ENCODE peak calls at places on chromosomes 7 and 10, in eight cellular contexts. A is heart left ventricle, V is cardiac muscle cell, Y is endodermal cell, S is colonic mucosa, X is dorsolateral prefrontal cortex, B is right cardiac atrium, Q is upper lobe of left lung. C is an unnamed sample.

GRCh38 chr10:19629559-19629958 is 186.7 kb upstream of the PLXDC2 start:
- DNase-seq in A (peak), V (peak), Y (peak), S (peak), X (peak), B (peak), Q (peak), C (no peak)

GRCh38 chr7:112781110-112781509 is 9.1 kb downstream of the TMEM168 start:
- DNase-seq in A (no peak), V (no peak), Y (no peak), S (no peak), X (no peak), B (no peak), Q (no peak), C (no peak)

GRCh38 chr7:140403878-140404564 is at the start of gene RAB19:
- DNase-seq in A (no peak), V (peak), Y (peak), S (peak), X (no peak), B (no peak), Q (peak), C (peak)

GRCh38 chr10:13815766-13816165 is 229.0 kb downstream of the PRPF18 start:
- DNase-seq in A (no peak), V (no peak), Y (no peak), S (no peak), X (no peak), B (no peak), Q (no peak), C (no peak)

GRCh38 chr7:141356096-141356495 is 195.1 kb upstream of the AGK start:
- DNase-seq in A (no peak), V (no peak), Y (no peak), S (no peak), X (no peak), B (no peak), Q (no peak), C (no peak)

GRCh38 chr7:16492513-16493062 is 27.1 kb upstream of the SOSTDC1 start:
- DNase-seq in A (no peak), V (no peak), Y (no peak), S (no peak), X (no peak), B (no peak), Q (no peak), C (no peak)

GRCh38 chr7:47411281-47411869 is 170.5 kb downstream of the TNS3 start:
- DNase-seq in A (no peak), V (no peak), Y (peak), S (no peak), X (no peak), B (no peak), Q (no peak), C (no peak)

GRCh38 chr7:80740778-80741545 is 102.5 kb downstream of the CD36 start:
- DNase-seq in A (no peak), V (no peak), Y (no peak), S (no peak), X (no peak), B (no peak), Q (no peak), C (no peak)

GRCh38 chr10:110870823-110871235 is 899 bp upstream of the PDCD4 start:
- DNase-seq in A (no peak), V (no peak), Y (no peak), S (no peak), X (no peak), B (peak), Q (no peak), C (no peak)

GRCh38 chr7:78299088-78299487 is 500.5 kb downstream of the PHTF2 start:
- DNase-seq in A (no peak), V (no peak), Y (no peak), S (no peak), X (no peak), B (no peak), Q (no peak), C (no peak)

GRCh38 chr7:88089484-88090050 is 130.3 kb downstream of the SRI start:
- DNase-seq in A (no peak), V (no peak), Y (no peak), S (no peak), X (no peak), B (peak), Q (no peak), C (no peak)

GRCh38 chr10:131260452-131261211 is 50.9 kb downstream of the TCERG1L start:
- DNase-seq in A (no peak), V (no peak), Y (no peak), S (no peak), X (no peak), B (no peak), Q (no peak), C (no peak)

GRCh38 chr7:421056-421991 is 98.3 kb downstream of the PDGFA start:
- DNase-seq in A (no peak), V (no peak), Y (peak), S (no peak), X (peak), B (no peak), Q (no peak), C (peak)

GRCh38 chr10:127880557-127880956 is 12.2 kb downstream of the CLRN3 start:
- DNase-seq in A (peak), V (no peak), Y (no peak), S (peak), X (no peak), B (no peak), Q (peak), C (no peak)

GRCh38 chr10:16689227-16689626 is 128.0 kb downstream of the RSU1 start:
- DNase-seq in A (no peak), V (no peak), Y (no peak), S (no peak), X (no peak), B (no peak), Q (no peak), C (no peak)

GRCh38 chr7:141452911-141453310 is 98.3 kb upstream of the AGK start:
- DNase-seq in A (no peak), V (no peak), Y (no peak), S (no peak), X (no peak), B (no peak), Q (no peak), C (no peak)

GRCh38 chr7:154927624-154928125 is 75.2 kb downstream of the PAXIP1 start:
- DNase-seq in A (peak), V (peak), Y (peak), S (peak), X (no peak), B (peak), Q (peak), C (peak)

GRCh38 chr7:92973293-92973731 is 136.9 kb upstream of the CDK6 start:
- DNase-seq in A (no peak), V (no peak), Y (no peak), S (no peak), X (no peak), B (no peak), Q (no peak), C (no peak)

GRCh38 chr7:34069676-34070075 is 164.3 kb downstream of the BMPER start:
- DNase-seq in A (no peak), V (no peak), Y (no peak), S (no peak), X (no peak), B (no peak), Q (no peak), C (no peak)

GRCh38 chr7:3861941-3862340 is 560.9 kb downstream of the SDK1 start:
- DNase-seq in A (peak), V (no peak), Y (no peak), S (peak), X (no peak), B (peak), Q (peak), C (no peak)

GRCh38 chr10:70319824-70320223 is 36.0 kb upstream of the NPFFR1 start:
- DNase-seq in A (no peak), V (no peak), Y (no peak), S (no peak), X (no peak), B (peak), Q (no peak), C (no peak)

GRCh38 chr10:7457478-7458316 is 46.9 kb upstream of the SFMBT2 start:
- DNase-seq in A (no peak), V (no peak), Y (no peak), S (no peak), X (no peak), B (no peak), Q (no peak), C (no peak)

GRCh38 chr7:148753224-148753623 is 54.5 kb downstream of the CUL1 start:
- DNase-seq in A (no peak), V (no peak), Y (no peak), S (no peak), X (no peak), B (no peak), Q (no peak), C (no peak)

GRCh38 chr7:7136423-7136822 is 45.9 kb upstream of the C1GALT1 start:
- DNase-seq in A (no peak), V (no peak), Y (no peak), S (no peak), X (no peak), B (no peak), Q (no peak), C (no peak)

GRCh38 chr7:71145906-71146901 is 14.3 kb downstream of the GALNT17 start:
- DNase-seq in A (peak), V (no peak), Y (peak), S (no peak), X (no peak), B (no peak), Q (no peak), C (no peak)

GRCh38 chr7:46297515-46297914 is 376.4 kb upstream of the IGFBP3 start:
- DNase-seq in A (no peak), V (no peak), Y (no peak), S (no peak), X (no peak), B (no peak), Q (no peak), C (no peak)

GRCh38 chr10:124025638-124026336 is 67.6 kb downstream of the CHST15 start:
- DNase-seq in A (no peak), V (peak), Y (peak), S (no peak), X (no peak), B (no peak), Q (no peak), C (peak)

GRCh38 chr7:76505168-76506080 is 4.9 kb upstream of the UPK3B start:
- DNase-seq in A (no peak), V (no peak), Y (peak), S (no peak), X (no peak), B (peak), Q (no peak), C (no peak)

GRCh38 chr10:121708921-121709625 is 110.8 kb upstream of the FGFR2 start:
- DNase-seq in A (no peak), V (no peak), Y (no peak), S (no peak), X (no peak), B (no peak), Q (no peak), C (no peak)

GRCh38 chr10:4241724-4242345 is 456.8 kb upstream of the KLF6 start:
- DNase-seq in A (peak), V (peak), Y (peak), S (no peak), X (no peak), B (peak), Q (no peak), C (no peak)

GRCh38 chr10:64115471-64115870 is 594.3 kb downstream of the REEP3 start:
- DNase-seq in A (no peak), V (no peak), Y (no peak), S (no peak), X (no peak), B (no peak), Q (no peak), C (no peak)

GRCh38 chr7:6392712-6393666 is 54.8 kb downstream of the DAGLB start:
- DNase-seq in A (peak), V (peak), Y (no peak), S (peak), X (no peak), B (peak), Q (peak), C (peak)

GRCh38 chr10:48251525-48252353 is 22.8 kb downstream of the FRMPD2 start:
- DNase-seq in A (no peak), V (peak), Y (peak), S (peak), X (no peak), B (no peak), Q (no peak), C (no peak)

GRCh38 chr7:157621131-157621681 is 284.4 kb downstream of the DNAJB6 start:
- DNase-seq in A (no peak), V (no peak), Y (no peak), S (no peak), X (no peak), B (no peak), Q (no peak), C (no peak)

GRCh38 chr10:57657164-57657765 is 610.4 kb downstream of the IPMK start:
- DNase-seq in A (peak), V (peak), Y (peak), S (peak), X (peak), B (peak), Q (peak), C (no peak)

GRCh38 chr7:6277476-6277875 is 5.1 kb upstream of the CYTH3 start:
- DNase-seq in A (no peak), V (no peak), Y (no peak), S (no peak), X (no peak), B (no peak), Q (no peak), C (no peak)

GRCh38 chr10:24901686-24902399 is 50.6 kb downstream of the PRTFDC1 start:
- DNase-seq in A (peak), V (no peak), Y (no peak), S (peak), X (peak), B (peak), Q (no peak), C (no peak)

DNA sequence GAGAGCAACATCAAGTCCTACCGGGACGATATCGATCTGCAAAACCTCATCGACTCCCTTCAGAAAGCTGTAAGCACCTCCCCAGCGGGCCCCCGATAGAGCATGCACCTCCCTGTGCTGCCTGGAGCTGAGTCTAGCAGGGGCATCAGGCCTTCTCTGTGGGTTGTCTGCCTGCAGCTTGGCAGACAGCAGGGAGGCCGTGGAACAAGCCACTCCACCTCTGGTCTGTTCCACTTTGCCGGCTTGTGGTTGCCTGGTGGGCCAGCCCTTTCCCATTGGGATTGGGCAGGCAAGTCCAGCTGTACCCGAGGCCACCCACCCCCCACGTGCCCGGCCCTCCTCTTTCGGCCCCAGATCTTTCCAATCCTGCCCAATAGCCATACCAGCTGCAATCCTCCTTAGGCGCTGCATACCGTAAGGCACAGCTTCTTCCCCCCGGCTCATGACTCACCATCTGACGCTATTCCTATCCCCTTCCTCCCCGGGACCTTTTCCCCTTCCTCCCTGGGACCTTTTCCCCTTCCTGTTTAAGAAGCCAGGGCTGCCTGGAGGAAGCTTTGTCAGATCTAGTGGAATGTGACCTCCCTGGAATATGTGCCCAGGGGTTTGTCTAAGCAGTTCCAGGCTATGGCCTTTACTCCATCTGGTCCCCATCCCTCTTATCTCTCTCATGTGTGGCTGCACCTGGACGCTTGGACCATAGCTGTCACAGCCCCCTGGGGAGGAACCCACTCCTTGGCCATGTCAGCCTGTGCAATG is 28.1 kb upstream of the SH2D4B start:
- DNase-seq in A (peak), V (no peak), Y (peak), S (no peak), X (peak), B (no peak), Q (peak), C (no peak)
- H3K27ac ChIP-seq in A (peak), V (no peak), Y (no peak), S (no peak), X (peak), B (peak), Q (peak), C (no peak)

GRCh38 chr7:70063796-70064423 is 465.6 kb downstream of the AUTS2 start:
- DNase-seq in A (peak), V (peak), Y (no peak), S (no peak), X (no peak), B (no peak), Q (no peak), C (no peak)
- H3K4me3 ChIP-seq in A (no peak), V (no peak), Y (no peak), S (no peak), X (no peak), B (no peak), Q (no peak), C (no peak)

GRCh38 chr7:117648203-117648866 is 168.5 kb downstream of the CFTR start:
- DNase-seq in A (no peak), V (no peak), Y (no peak), S (no peak), X (no peak), B (no peak), Q (no peak), C (no peak)
- H3K27ac ChIP-seq in A (no peak), V (no peak), Y (no peak), S (no peak), X (no peak), B (no peak), Q (no peak), C (no peak)

GRCh38 chr10:113273877-113274829 is 278.7 kb upstream of the HABP2 start:
- DNase-seq in A (peak), V (no peak), Y (no peak), S (no peak), X (no peak), B (peak), Q (no peak), C (no peak)
- H3K4me3 ChIP-seq in A (peak), V (no peak), Y (no peak), S (no peak), X (no peak), B (no peak), Q (no peak), C (no peak)

DNA sequence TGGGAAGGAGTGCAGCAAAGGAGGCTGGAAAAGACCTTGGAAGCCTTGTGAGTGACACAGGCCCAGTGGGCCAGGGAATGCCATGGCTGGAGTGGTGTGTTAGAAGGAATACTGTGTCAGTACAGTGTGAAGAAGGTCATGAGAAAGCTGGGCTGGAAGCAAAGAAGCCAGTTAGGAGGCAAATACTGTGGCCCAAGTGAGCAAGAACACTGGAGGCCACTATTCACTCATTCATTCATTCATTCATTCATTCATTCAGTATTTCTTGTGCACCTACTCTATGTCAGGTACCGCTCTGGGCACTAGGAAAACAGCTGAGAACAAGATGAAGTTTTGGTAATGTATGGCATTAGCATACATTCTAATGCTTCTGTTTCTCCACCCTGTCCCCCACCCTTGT is 9.6 kb downstream of the CRTAC1 start:
- DNase-seq in A (no peak), V (no peak), Y (no peak), S (no peak), X (no peak), B (no peak), Q (no peak), C (no peak)
- H3K27ac ChIP-seq in A (no peak), V (no peak), Y (no peak), S (no peak), X (no peak), B (no peak), Q (no peak), C (no peak)

GRCh38 chr10:11687357-11687771 is 54.8 kb upstream of the ECHDC3 start:
- DNase-seq in A (no peak), V (no peak), Y (no peak), S (no peak), X (no peak), B (no peak), Q (no peak), C (no peak)

GRCh38 chr10:11683529-11684320 is 58.5 kb upstream of the ECHDC3 start:
- DNase-seq in A (no peak), V (no peak), Y (no peak), S (peak), X (no peak), B (no peak), Q (no peak), C (no peak)

GRCh38 chr10:11685787-11686218 is 56.4 kb upstream of the ECHDC3 start:
- DNase-seq in A (peak), V (no peak), Y (no peak), S (peak), X (no peak), B (peak), Q (peak), C (peak)

GRCh38 chr10:11682896-11683295 is 59.3 kb upstream of the ECHDC3 start:
- DNase-seq in A (no peak), V (no peak), Y (no peak), S (no peak), X (no peak), B (no peak), Q (no peak), C (no peak)

DNA sequence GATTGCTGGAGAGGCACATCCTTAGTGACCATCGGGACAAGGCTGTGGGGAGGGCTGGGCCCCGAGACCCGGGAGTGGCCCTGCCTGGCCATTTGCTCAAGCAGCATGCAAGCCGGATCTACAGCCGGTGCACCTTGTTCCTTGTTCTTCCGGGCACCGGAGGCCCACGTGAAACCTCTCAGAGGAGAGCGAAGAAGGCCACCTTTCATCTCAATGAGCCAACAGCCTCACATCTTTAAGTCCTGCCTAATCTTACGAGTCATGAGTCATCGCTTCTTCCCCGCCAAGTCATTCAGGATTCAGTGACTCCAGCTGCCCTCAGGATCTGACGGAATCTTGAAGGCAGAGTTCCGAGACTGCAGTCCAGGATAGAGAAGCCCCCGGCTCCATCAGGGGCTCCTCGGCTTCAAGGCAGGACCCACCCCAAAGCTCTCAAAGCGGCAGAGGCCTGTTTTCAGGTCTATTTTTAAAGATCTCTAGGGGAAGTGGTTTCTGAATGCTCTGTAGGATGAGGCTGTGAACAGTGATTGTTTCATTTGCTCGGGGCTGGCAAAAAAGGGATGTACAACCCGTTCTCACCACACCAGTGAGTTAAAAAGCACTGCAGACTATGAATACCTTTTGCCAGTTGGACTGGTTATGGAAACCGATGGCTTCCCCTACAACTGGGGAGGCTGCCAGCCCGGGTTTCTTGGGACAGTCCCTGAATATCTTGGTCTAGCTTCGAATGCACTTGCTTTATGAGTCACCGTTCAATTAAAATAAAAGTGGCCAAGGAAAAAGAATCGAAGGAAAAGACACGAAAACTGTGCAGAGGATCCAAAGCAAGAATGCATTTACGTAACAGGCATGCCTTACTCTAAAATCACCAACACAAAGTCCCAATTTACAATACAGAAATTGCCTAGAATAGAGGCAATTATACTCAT is 57.2 kb upstream of the ECHDC3 start:
- DNase-seq in A (peak), V (no peak), Y (peak), S (peak), X (peak), B (peak), Q (peak), C (peak)
- H3K4me3 ChIP-seq in A (peak), V (no peak), Y (no peak), S (no peak), X (peak), B (peak), Q (peak), C (peak)

DNA sequence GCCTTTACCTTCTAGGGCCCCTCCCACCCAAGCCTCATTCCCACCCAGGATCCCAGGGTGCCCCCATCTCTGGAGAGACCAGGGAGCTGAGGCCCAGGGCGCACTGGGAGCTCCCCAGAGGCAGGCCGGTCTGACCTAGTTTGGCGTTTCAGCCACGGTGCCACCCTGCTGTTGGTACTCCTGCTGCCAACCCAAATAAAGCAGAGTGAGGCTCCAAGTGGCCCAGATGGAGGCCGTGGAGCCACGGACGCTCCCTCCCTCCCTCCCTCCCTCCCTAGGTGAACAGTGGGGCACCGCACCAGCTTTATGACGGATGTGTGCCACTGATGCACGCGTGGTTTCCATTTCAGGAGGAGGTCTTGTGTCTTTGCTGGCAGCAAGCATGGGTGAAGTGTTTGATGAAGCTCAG is 1.8 kb downstream of the INPP5A start:
- DNase-seq in A (peak), V (no peak), Y (no peak), S (no peak), X (peak), B (peak), Q (peak), C (peak)
- H3K27ac ChIP-seq in A (peak), V (no peak), Y (no peak), S (peak), X (peak), B (peak), Q (peak), C (peak)

C was measured in CD4-positive, CD25-positive, alpha-beta regulatory T cell.